ENCODE peak calls at places on chromosomes 11 and 22, in nine cellular contexts. Y, S, F, B, P, C, U, G and W are unnamed samples.

GRCh38 chr11:76602431-76602861 is 68.1 kb downstream of the LRRC32 start:
- DNase-seq in Y (peak), S (no peak), F (no peak), B (peak), P (peak), C (peak), U (no peak), G (peak), W (no peak)

GRCh38 chr22:24421428-24421931 is 5.9 kb upstream of the ADORA2A start:
- DNase-seq in Y (no peak), S (peak), F (no peak), B (no peak), P (peak), C (no peak), U (no peak), G (no peak), W (no peak)

GRCh38 chr11:115541518-115541917 is 37.3 kb upstream of the CADM1 start:
- DNase-seq in Y (no peak), S (no peak), F (no peak), B (no peak), P (no peak), C (no peak), U (no peak), G (no peak), W (no peak)

GRCh38 chr11:6229911-6230310 is 4.5 kb downstream of the FHIP1B start:
- DNase-seq in Y (no peak), S (no peak), F (no peak), B (no peak), P (no peak), C (peak), U (no peak), G (no peak), W (no peak)

GRCh38 chr11:21567628-21568290 is 625.1 kb upstream of the ANO5 start:
- DNase-seq in Y (no peak), S (no peak), F (no peak), B (no peak), P (no peak), C (no peak), U (no peak), G (no peak), W (no peak)

GRCh38 chr11:68931911-68932310 is 28.2 kb downstream of the IGHMBP2 start:
- DNase-seq in Y (no peak), S (no peak), F (no peak), B (no peak), P (no peak), C (no peak), U (no peak), G (no peak), W (no peak)

GRCh38 chr11:12413141-12414055 is 36.0 kb downstream of the PARVA start:
- DNase-seq in Y (no peak), S (no peak), F (no peak), B (peak), P (no peak), C (no peak), U (no peak), G (no peak), W (peak)

GRCh38 chr11:69012092-69013008 is 696 bp downstream of the MRGPRF start:
- DNase-seq in Y (no peak), S (no peak), F (no peak), B (peak), P (peak), C (no peak), U (no peak), G (no peak), W (no peak)

GRCh38 chr11:68750197-68750987 is 928 bp downstream of the TESMIN start:
- DNase-seq in Y (no peak), S (no peak), F (no peak), B (no peak), P (peak), C (peak), U (no peak), G (no peak), W (no peak)

GRCh38 chr11:67606477-67607295 is at the start of gene NDUFV1:
- DNase-seq in Y (peak), S (peak), F (peak), B (peak), P (peak), C (peak), U (peak), G (peak), W (peak)

GRCh38 chr22:39535302-39535805 is 2.8 kb upstream of the RPS19BP1 start:
- DNase-seq in Y (no peak), S (no peak), F (no peak), B (no peak), P (no peak), C (no peak), U (no peak), G (no peak), W (no peak)

GRCh38 chr11:7020183-7020917 is at the start of the genes NLRP14 and ZNF214:
- DNase-seq in Y (peak), S (peak), F (peak), B (peak), P (peak), C (peak), U (peak), G (peak), W (peak)

GRCh38 chr11:120224872-120225371 is 14.1 kb downstream of the OAF start:
- DNase-seq in Y (no peak), S (no peak), F (no peak), B (no peak), P (peak), C (no peak), U (no peak), G (no peak), W (no peak)

GRCh38 chr11:35332524-35332923 is 86.8 kb downstream of the SLC1A2 start:
- DNase-seq in Y (no peak), S (no peak), F (no peak), B (no peak), P (no peak), C (no peak), U (no peak), G (no peak), W (no peak)

GRCh38 chr11:12598330-12599256 is 75.6 kb upstream of the TEAD1 start:
- DNase-seq in Y (no peak), S (no peak), F (no peak), B (peak), P (no peak), C (no peak), U (no peak), G (no peak), W (no peak)

GRCh38 chr11:61041755-61042518 is 60.4 kb upstream of the CD5 start:
- DNase-seq in Y (no peak), S (no peak), F (no peak), B (no peak), P (peak), C (peak), U (peak), G (peak), W (no peak)

GRCh38 chr11:78717031-78717430 is 142.4 kb upstream of the NARS2 start:
- DNase-seq in Y (no peak), S (no peak), F (no peak), B (no peak), P (no peak), C (no peak), U (no peak), G (no peak), W (no peak)

GRCh38 chr11:27705873-27706820 is 5.9 kb upstream of the BDNF start:
- DNase-seq in Y (no peak), S (peak), F (no peak), B (peak), P (no peak), C (no peak), U (peak), G (no peak), W (no peak)

GRCh38 chr11:112526699-112527410 is 266.2 kb upstream of the PLET1 start:
- DNase-seq in Y (peak), S (no peak), F (no peak), B (no peak), P (no peak), C (no peak), U (no peak), G (no peak), W (no peak)

GRCh38 chr11:30018443-30018842 is 1.6 kb upstream of the KCNA4 start:
- DNase-seq in Y (no peak), S (no peak), F (no peak), B (no peak), P (no peak), C (no peak), U (peak), G (no peak), W (no peak)

GRCh38 chr11:64210301-64211020 is 3.9 kb downstream of the FERMT3 start:
- DNase-seq in Y (no peak), S (no peak), F (no peak), B (no peak), P (no peak), C (no peak), U (no peak), G (peak), W (no peak)

GRCh38 chr22:39797528-39798147 is 95.9 kb downstream of the ENTHD1 start:
- DNase-seq in Y (no peak), S (no peak), F (no peak), B (no peak), P (no peak), C (no peak), U (no peak), G (no peak), W (no peak)

GRCh38 chr22:33864723-33865130 is 55.5 kb downstream of the LARGE1 start:
- DNase-seq in Y (no peak), S (no peak), F (no peak), B (peak), P (peak), C (no peak), U (no peak), G (no peak), W (no peak)

GRCh38 chr11:13603661-13604060 is 64.8 kb upstream of the FAR1 start:
- DNase-seq in Y (no peak), S (no peak), F (no peak), B (no peak), P (no peak), C (no peak), U (no peak), G (no peak), W (no peak)

GRCh38 chr22:30556388-30556787 is 9.8 kb upstream of the SEC14L6 start:
- DNase-seq in Y (no peak), S (no peak), F (no peak), B (no peak), P (no peak), C (no peak), U (no peak), G (no peak), W (no peak)

GRCh38 chr22:31212783-31213626 is 907 bp downstream of the LIMK2 start:
- DNase-seq in Y (no peak), S (no peak), F (no peak), B (no peak), P (no peak), C (no peak), U (no peak), G (no peak), W (no peak)

GRCh38 chr11:15159085-15159484 is 44.4 kb downstream of the INSC start:
- DNase-seq in Y (no peak), S (peak), F (no peak), B (peak), P (no peak), C (no peak), U (no peak), G (no peak), W (no peak)

GRCh38 chr11:111454561-111455192 is 57.5 kb downstream of the BTG4 start:
- DNase-seq in Y (no peak), S (peak), F (no peak), B (peak), P (no peak), C (no peak), U (no peak), G (no peak), W (no peak)

GRCh38 chr11:77117485-77117884 is 10.6 kb upstream of the MYO7A start:
- DNase-seq in Y (no peak), S (no peak), F (no peak), B (no peak), P (no peak), C (no peak), U (no peak), G (no peak), W (no peak)

GRCh38 chr11:204587-205109 is 2.6 kb downstream of the BET1L start:
- DNase-seq in Y (no peak), S (no peak), F (no peak), B (no peak), P (peak), C (peak), U (no peak), G (no peak), W (no peak)

GRCh38 chr22:40401532-40401931 is 31.1 kb downstream of the SGSM3 start:
- DNase-seq in Y (no peak), S (no peak), F (no peak), B (no peak), P (no peak), C (peak), U (peak), G (no peak), W (no peak)

GRCh38 chr11:118913411-118914125 is 12.2 kb downstream of the BCL9L start:
- DNase-seq in Y (no peak), S (no peak), F (no peak), B (no peak), P (no peak), C (peak), U (no peak), G (peak), W (no peak)

GRCh38 chr11:29255401-29255800 is 761.4 kb downstream of the KCNA4 start:
- DNase-seq in Y (no peak), S (no peak), F (no peak), B (no peak), P (no peak), C (no peak), U (no peak), G (no peak), W (no peak)

GRCh38 chr11:17275376-17276235 is 933 bp upstream of the NUCB2 start:
- DNase-seq in Y (no peak), S (no peak), F (no peak), B (no peak), P (no peak), C (no peak), U (no peak), G (no peak), W (no peak)

GRCh38 chr11:95085117-95085825 is 4.4 kb upstream of the ENDOD1 start:
- DNase-seq in Y (no peak), S (no peak), F (no peak), B (no peak), P (no peak), C (no peak), U (no peak), G (no peak), W (no peak)

GRCh38 chr11:66851698-66852465 is 5.0 kb upstream of the LRFN4 start:
- DNase-seq in Y (no peak), S (no peak), F (no peak), B (no peak), P (no peak), C (no peak), U (no peak), G (no peak), W (no peak)

DNA sequence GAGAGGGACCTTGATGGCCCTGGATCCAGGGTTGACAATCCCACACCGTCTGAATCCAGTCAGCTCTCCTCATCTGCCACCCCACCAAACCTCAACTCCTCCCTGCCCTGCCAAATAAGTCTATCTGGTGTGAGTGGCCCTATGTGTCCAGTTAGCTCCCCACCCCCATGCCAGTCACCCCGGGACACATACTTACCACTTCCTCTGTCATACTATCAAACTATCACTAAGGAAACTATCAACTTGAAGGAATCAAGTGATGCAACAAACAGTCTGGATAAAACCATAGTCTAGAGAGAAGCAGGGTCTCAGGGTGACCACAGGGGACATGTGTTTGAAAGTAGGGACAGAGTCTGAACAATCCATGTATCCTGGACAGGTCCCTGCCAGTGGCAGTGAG is 13.2 kb upstream of the CSF2RB start:
- DNase-seq in Y (no peak), S (no peak), F (no peak), B (no peak), P (no peak), C (no peak), U (no peak), G (no peak), W (no peak)
- TF ChIP-seq POLR2A in Y (no peak), S (no peak), F (no peak), B (no peak), P (no peak), C (no peak), U (no peak), G (no peak), W (no peak)

GRCh38 chr11:129386795-129387390 is 11.2 kb downstream of the BARX2 start:
- DNase-seq in Y (no peak), S (no peak), F (no peak), B (no peak), P (no peak), C (peak), U (no peak), G (no peak), W (no peak)
- TF ChIP-seq POLR2A in Y (no peak), S (no peak), F (no peak), B (no peak), P (no peak), C (peak), U (no peak), G (no peak), W (no peak)

DNA sequence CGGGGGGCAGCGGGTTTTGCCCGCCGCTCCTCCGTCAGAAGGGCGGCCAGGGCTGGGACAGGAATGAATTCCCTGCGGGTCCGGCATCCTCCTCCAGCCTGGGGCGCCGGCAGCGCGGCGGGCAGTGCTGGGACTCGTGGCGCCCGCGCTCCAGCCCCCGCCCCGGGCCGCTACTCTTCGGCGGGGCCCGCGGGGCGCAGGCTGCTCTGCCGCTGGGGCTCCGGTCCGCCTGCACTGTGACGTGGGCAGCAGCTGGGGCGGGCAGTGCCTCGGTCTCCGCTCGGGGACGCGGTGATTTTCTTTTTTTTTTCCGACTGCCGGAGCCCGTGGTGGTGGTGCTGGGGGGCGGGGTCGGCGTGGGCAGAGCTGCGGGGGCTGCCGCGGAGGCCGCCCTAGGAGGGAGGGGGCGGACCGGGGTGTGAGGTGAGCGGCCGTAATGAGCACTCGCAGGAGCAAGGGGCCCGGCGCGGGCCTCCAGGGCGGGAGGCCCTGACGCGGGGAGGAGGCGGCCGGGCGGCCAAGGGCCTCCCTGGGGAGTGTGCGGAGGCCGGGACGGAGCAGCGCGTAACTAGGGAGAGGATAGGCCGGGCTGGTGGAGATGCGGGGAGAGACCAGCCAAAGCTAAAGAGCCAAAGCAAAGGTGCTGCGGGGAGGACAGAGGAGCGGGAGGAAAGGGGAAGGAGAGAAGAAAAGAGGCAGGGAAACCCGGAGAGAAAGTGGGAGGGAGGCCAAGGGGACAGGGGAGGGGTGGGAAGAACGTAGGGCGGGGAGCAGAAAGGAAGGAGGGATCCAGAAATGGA is 73.3 kb upstream of the ZBED5 start:
- DNase-seq in Y (peak), S (peak), F (peak), B (peak), P (peak), C (peak), U (peak), G (peak), W (peak)
- TF ChIP-seq POLR2A in Y (no peak), S (peak), F (no peak), B (peak), P (peak), C (peak), U (no peak), G (no peak), W (peak)

GRCh38 chr11:10502770-10503169 is 38.2 kb downstream of the RNF141 start:
- DNase-seq in Y (no peak), S (no peak), F (no peak), B (no peak), P (peak), C (peak), U (no peak), G (no peak), W (no peak)
- TF ChIP-seq POLR2A in Y (no peak), S (no peak), F (no peak), B (no peak), P (no peak), C (no peak), U (no peak), G (no peak), W (no peak)

GRCh38 chr11:125072210-125072960 is 9.3 kb downstream of the SLC37A2 start:
- DNase-seq in Y (no peak), S (no peak), F (no peak), B (no peak), P (no peak), C (peak), U (no peak), G (peak), W (peak)
- TF ChIP-seq POLR2A in Y (no peak), S (no peak), F (no peak), B (no peak), P (no peak), C (no peak), U (no peak), G (no peak), W (no peak)